ENCODE peak calls at places on chromosomes 16 and 17, in four cellular contexts. V is PC-3, Y is GM23338, Z is uterus. X is an unnamed sample.

GRCh38 chr17:12097326-12097725 is 76.6 kb downstream of the MAP2K4 start:
- DNase-seq in V (no peak), Y (no peak), Z (no peak), X (no peak)

GRCh38 chr16:1913327-1914083 is 4.7 kb downstream of the HS3ST6 start:
- DNase-seq in V (peak; percentile 57), Y (no peak), Z (no peak), X (no peak)

GRCh38 chr16:4613636-4614570 is 785 bp downstream of the UBALD1 start:
- DNase-seq in V (peak; percentile 20), Y (peak; percentile 62), Z (peak; percentile 39), X (no peak)

GRCh38 chr17:64269687-64270649 is 6.9 kb upstream of the TEX2 start:
- DNase-seq in V (no peak), Y (no peak), Z (no peak), X (no peak)

GRCh38 chr16:70751593-70751992 is 49.4 kb downstream of the VAC14 start:
- DNase-seq in V (no peak), Y (no peak), Z (no peak), X (no peak)

GRCh38 chr17:77212833-77213777 is 72.3 kb downstream of the SEC14L1 start:
- DNase-seq in V (no peak), Y (no peak), Z (no peak), X (no peak)

GRCh38 chr16:30600215-30600614 is 10.0 kb downstream of the ZNF689 start:
- DNase-seq in V (no peak), Y (no peak), Z (no peak), X (no peak)

GRCh38 chr16:8905795-8906591 is 23.8 kb downstream of the LITAFD start:
- DNase-seq in V (no peak), Y (peak; percentile 80), Z (no peak), X (no peak)

GRCh38 chr17:74045608-74046007 is 157.9 kb upstream of the RPL38 start:
- DNase-seq in V (peak; percentile 24), Y (no peak), Z (no peak), X (no peak)

GRCh38 chr17:73226556-73227172 is 33.8 kb downstream of the COG1 start:
- DNase-seq in V (no peak), Y (peak; percentile 56), Z (no peak), X (no peak)

GRCh38 chr17:43814714-43815113 is 18.2 kb downstream of the MPP3 start:
- DNase-seq in V (peak; percentile 76), Y (no peak), Z (no peak), X (no peak)

GRCh38 chr16:85107532-85107931 is 4.7 kb downstream of the CIBAR2 start:
- DNase-seq in V (no peak), Y (no peak), Z (no peak), X (no peak)

GRCh38 chr16:4597174-4597573 is 17.5 kb downstream of the UBALD1 start:
- DNase-seq in V (no peak), Y (no peak), Z (no peak), X (no peak)

GRCh38 chr17:69978056-69978646 is 96.9 kb upstream of the KCNJ16 start:
- DNase-seq in V (no peak), Y (no peak), Z (no peak), X (no peak)

GRCh38 chr17:47686661-47687327 is 7.2 kb upstream of the TBKBP1 start:
- DNase-seq in V (no peak), Y (no peak), Z (no peak), X (no peak)

GRCh38 chr16:30619207-30619606 is 9.0 kb upstream of the ZNF689 start:
- DNase-seq in V (no peak), Y (no peak), Z (no peak), X (no peak)

GRCh38 chr17:66210208-66210574 is 18.3 kb upstream of the CEP112 start:
- DNase-seq in V (no peak), Y (no peak), Z (no peak), X (no peak)

GRCh38 chr16:87765473-87765775 is 362 bp downstream of the KLHDC4 start:
- DNase-seq in V (no peak), Y (peak; percentile 16), Z (no peak), X (peak; percentile 64)

GRCh38 chr16:1953734-1954133 is 755 bp downstream of the RPL3L start:
- DNase-seq in V (no peak), Y (no peak), Z (no peak), X (no peak)

GRCh38 chr17:56690441-56691291 is 97.2 kb downstream of the NOG start:
- DNase-seq in V (no peak), Y (no peak), Z (no peak), X (no peak)

GRCh38 chr16:75281826-75282225 is 30.4 kb upstream of the BCAR1 start:
- DNase-seq in V (no peak), Y (no peak), Z (no peak), X (no peak)

GRCh38 chr17:20852541-20853370 is 190.1 kb downstream of the USP22 start:
- DNase-seq in V (peak; percentile 35), Y (peak; percentile 67), Z (peak; percentile 46), X (no peak)

GRCh38 chr17:72614871-72615626 is 477.4 kb downstream of the SLC39A11 start:
- DNase-seq in V (peak; percentile 87), Y (peak; percentile 57), Z (no peak), X (no peak)

GRCh38 chr17:80796430-80796861 is 195.2 kb upstream of the CHMP6 start:
- DNase-seq in V (no peak), Y (no peak), Z (no peak), X (no peak)

GRCh38 chr17:78959803-78960202 is 19.9 kb downstream of the LGALS3BP start:
- DNase-seq in V (no peak), Y (no peak), Z (no peak), X (no peak)

GRCh38 chr16:78478267-78478821 is 378.9 kb downstream of the WWOX start:
- DNase-seq in V (no peak), Y (peak; percentile 73), Z (no peak), X (no peak)

GRCh38 chr17:29237476-29238132 is 9.1 kb upstream of the CRYBA1 start:
- DNase-seq in V (no peak), Y (no peak), Z (no peak), X (no peak)

GRCh38 chr17:13016881-13017622 is 775 bp downstream of the ELAC2 start:
- DNase-seq in V (peak; percentile 31), Y (no peak), Z (no peak), X (no peak)

GRCh38 chr16:75774197-75774596 is 47.9 kb upstream of the CPHXL start:
- DNase-seq in V (no peak), Y (no peak), Z (no peak), X (no peak)

GRCh38 chr17:64331366-64331765 is 59.3 kb downstream of the PECAM1 start:
- DNase-seq in V (no peak), Y (no peak), Z (no peak), X (no peak)

GRCh38 chr16:24718967-24719521 is 10.4 kb upstream of the TNRC6A start:
- DNase-seq in V (no peak), Y (no peak), Z (no peak), X (no peak)

GRCh38 chr17:57927048-57927723 is 28.0 kb downstream of the CUEDC1 start:
- DNase-seq in V (peak; percentile 85), Y (peak; percentile 60), Z (no peak), X (no peak)

GRCh38 chr17:16477255-16477654 is 14.7 kb downstream of the LRRC75A start:
- DNase-seq in V (peak; percentile 75), Y (no peak), Z (peak; percentile 69), X (no peak)

X was measured in CD8-positive, alpha-beta memory T cell.